ENCODE peak calls at places on chromosomes 12 and 14, in ten cellular contexts. M is AG04449, K is bronchial epithelial cell, D is transverse colon, R is Peyer's patch, N is epithelial cell of proximal tubule, Z is kidney epithelial cell, H is tibial nerve, W is keratinocyte, U is lower lobe of right lung. S is an unnamed sample.

GRCh38 chr12:66269757-66270383 is 32.4 kb upstream of the HELB start:
- DNase-seq in M (peak; percentile 12), K (peak; percentile 58), D (no peak), R (no peak), N (no peak), Z (peak; percentile 21), H (peak; percentile 37), W (no peak), U (no peak), S (no peak)

GRCh38 chr14:59333668-59334067 is 131.5 kb downstream of the GPR135 start:
- DNase-seq in M (peak; percentile 95), K (peak; percentile 83), D (no peak), R (no peak), N (peak; percentile 91), Z (peak; percentile 56), H (peak; percentile 53), W (no peak), U (no peak), S (no peak)

GRCh38 chr14:24113801-24114535 is 609 bp upstream of the DCAF11 start:
- DNase-seq in M (no peak), K (peak; percentile 76), D (peak; percentile 93), R (peak; percentile 74), N (peak; percentile 82), Z (peak; percentile 76), H (peak; percentile 74), W (peak; percentile 44), U (peak; percentile 91), S (peak; percentile 85)

GRCh38 chr14:34982421-34983147 is at the start of gene SRP54:
- DNase-seq in M (peak; percentile 75), K (peak; percentile 96), D (peak; percentile 100), R (peak; percentile 99), N (peak; percentile 87), Z (peak; percentile 96), H (peak; percentile 95), W (peak; percentile 97), U (peak; percentile 99), S (peak; percentile 100)

GRCh38 chr12:26113194-26113654 is 11.6 kb downstream of the BHLHE41 start:
- DNase-seq in M (no peak), K (no peak), D (no peak), R (no peak), N (no peak), Z (no peak), H (peak; percentile 59), W (no peak), U (no peak), S (no peak)

GRCh38 chr12:6953417-6954315 is 2.5 kb downstream of the PTPN6 start:
- DNase-seq in M (no peak), K (no peak), D (peak; percentile 79), R (peak; percentile 91), N (no peak), Z (no peak), H (peak; percentile 76), W (no peak), U (peak; percentile 83), S (no peak)

GRCh38 chr12:6507102-6507998 is 13.4 kb downstream of the NCAPD2 start:
- DNase-seq in M (no peak), K (peak; percentile 53), D (no peak), R (no peak), N (no peak), Z (no peak), H (no peak), W (no peak), U (no peak), S (no peak)

GRCh38 chr14:94423465-94424056 is 29.0 kb downstream of the SERPINA11 start:
- DNase-seq in M (no peak), K (peak; percentile 62), D (peak; percentile 73), R (peak; percentile 18), N (no peak), Z (peak; percentile 10), H (peak; percentile 62), W (peak; percentile 41), U (peak; percentile 84), S (peak; percentile 74)

GRCh38 chr14:75831455-75831854 is 150.3 kb downstream of the TGFB3 start:
- DNase-seq in M (no peak), K (peak; percentile 89), D (peak; percentile 68), R (peak; percentile 31), N (no peak), Z (no peak), H (peak; percentile 61), W (no peak), U (peak; percentile 86), S (no peak)

GRCh38 chr12:76530531-76530930 is 29.0 kb downstream of the OSBPL8 start:
- DNase-seq in M (no peak), K (no peak), D (no peak), R (no peak), N (no peak), Z (no peak), H (no peak), W (no peak), U (no peak), S (no peak)

GRCh38 chr14:58746261-58746660 is 108.5 kb downstream of the DACT1 start:
- DNase-seq in M (no peak), K (peak; percentile 92), D (no peak), R (no peak), N (peak; percentile 60), Z (peak; percentile 26), H (no peak), W (peak; percentile 57), U (no peak), S (no peak)

GRCh38 chr14:77310041-77310440 is 10.6 kb downstream of the POMT2 start:
- DNase-seq in M (no peak), K (no peak), D (no peak), R (no peak), N (no peak), Z (no peak), H (no peak), W (no peak), U (no peak), S (no peak)

GRCh38 chr12:47774664-47775063 is 1.6 kb downstream of the SLC48A1 start:
- DNase-seq in M (no peak), K (no peak), D (no peak), R (no peak), N (no peak), Z (no peak), H (no peak), W (no peak), U (peak; percentile 37), S (no peak)
- TF ChIP-seq CTCF in M (no peak), K (no peak), D (no peak), R (no peak), N (no peak), Z (no peak), H (no peak), W (no peak), U (no peak), S (no peak)

GRCh38 chr12:108517288-108518100 is 2.4 kb downstream of the FICD start:
- DNase-seq in M (no peak), K (no peak), D (no peak), R (no peak), N (no peak), Z (no peak), H (no peak), W (no peak), U (no peak), S (no peak)

GRCh38 chr12:108518716-108519496 is 3.8 kb downstream of the FICD start:
- DNase-seq in M (no peak), K (no peak), D (no peak), R (no peak), N (no peak), Z (no peak), H (no peak), W (no peak), U (no peak), S (no peak)

GRCh38 chr12:108516511-108517275 is 1.6 kb downstream of the FICD start:
- DNase-seq in M (no peak), K (no peak), D (no peak), R (no peak), N (no peak), Z (no peak), H (no peak), W (no peak), U (no peak), S (no peak)

GRCh38 chr12:108518101-108518715 is 3.1 kb downstream of the FICD start:
- DNase-seq in M (no peak), K (no peak), D (no peak), R (no peak), N (no peak), Z (no peak), H (no peak), W (no peak), U (no peak), S (no peak)

GRCh38 chr12:108519558-108519957 is 4.5 kb downstream of the FICD start:
- DNase-seq in M (no peak), K (no peak), D (no peak), R (no peak), N (no peak), Z (no peak), H (no peak), W (no peak), U (no peak), S (no peak)
- TF ChIP-seq CTCF in M (no peak), K (no peak), D (no peak), R (no peak), N (no peak), Z (peak; percentile 6), H (no peak), W (no peak), U (no peak), S (no peak)

GRCh38 chr12:57898308-57898970 is 42.9 kb upstream of the ATP23 start:
- DNase-seq in M (no peak), K (peak; percentile 29), D (peak; percentile 48), R (peak; percentile 39), N (no peak), Z (no peak), H (no peak), W (no peak), U (no peak), S (no peak)

GRCh38 chr12:57897296-57897974 is 43.9 kb upstream of the ATP23 start:
- DNase-seq in M (no peak), K (no peak), D (no peak), R (no peak), N (no peak), Z (no peak), H (no peak), W (no peak), U (no peak), S (no peak)

GRCh38 chr12:57895337-57896138 is 45.8 kb upstream of the ATP23 start:
- DNase-seq in M (no peak), K (no peak), D (no peak), R (no peak), N (no peak), Z (no peak), H (no peak), W (no peak), U (no peak), S (peak; percentile 52)

GRCh38 chr12:57896139-57896436 is 45.3 kb upstream of the ATP23 start:
- DNase-seq in M (no peak), K (no peak), D (no peak), R (no peak), N (no peak), Z (no peak), H (no peak), W (no peak), U (no peak), S (no peak)

GRCh38 chr12:57896437-57897201 is 44.7 kb upstream of the ATP23 start:
- DNase-seq in M (no peak), K (peak; percentile 27), D (peak; percentile 79), R (peak; percentile 39), N (no peak), Z (no peak), H (peak; percentile 70), W (no peak), U (peak; percentile 78), S (peak; percentile 73)
- TF ChIP-seq CTCF in M (peak; percentile 51), K (peak; percentile 42), D (no peak), R (peak; percentile 10), N (peak; percentile 36), Z (peak; percentile 47), H (peak; percentile 50), W (peak; percentile 25), U (peak; percentile 37), S (no peak)

GRCh38 chr12:77916276-77916675 is 85.6 kb downstream of the NAV3 start:
- DNase-seq in M (no peak), K (peak; percentile 60), D (no peak), R (no peak), N (no peak), Z (no peak), H (no peak), W (no peak), U (no peak), S (no peak)

GRCh38 chr12:77914089-77914488 is 83.4 kb downstream of the NAV3 start:
- DNase-seq in M (no peak), K (no peak), D (no peak), R (no peak), N (no peak), Z (no peak), H (no peak), W (no peak), U (no peak), S (no peak)
- TF ChIP-seq CTCF in M (no peak), K (no peak), D (no peak), R (no peak), N (no peak), Z (no peak), H (no peak), W (no peak), U (no peak), S (no peak)